ENCODE peak calls at places on chromosomes 3 and 15, in ten cellular contexts. One of them, this sample, is unnamed.

GRCh38 chr3:188071636-188072035 is 82.3 kb upstream of the LPP start:
- DNase-seq in GM19239: no peak
- DNase-seq in HFF-Myc: no peak
- DNase-seq in GM04503: no peak
- DNase-seq in GM12865: no peak
- DNase-seq in B cell: no peak
- DNase-seq in RWPE1: no peak
- DNase-seq in stimulated activated CD4-positive, alpha-beta T cell treated with anti-CD3 and anti-CD28 coated beads, TNF-alpha, amount 100 ng/mL, for 4 hours: no peak
- DNase-seq in COR-L47: no peak
- DNase-seq in naive thymus-derived CD4-positive, alpha-beta T cell: no peak
- DNase-seq in this sample: no peak

GRCh38 chr15:96115642-96116041 is 214.9 kb upstream of the NR2F2 start:
- DNase-seq in GM19239: no peak
- DNase-seq in naive thymus-derived CD4-positive, alpha-beta T cell: no peak
- DNase-seq in HFF-Myc: no peak
- DNase-seq in GM04503: peak; percentile 13
- DNase-seq in RWPE1: no peak
- DNase-seq in COR-L47: no peak
- DNase-seq in stimulated activated CD4-positive, alpha-beta T cell treated with anti-CD3 and anti-CD28 coated beads, TNF-alpha, amount 100 ng/mL, for 4 hours: no peak
- DNase-seq in GM12865: peak; percentile 51
- DNase-seq in B cell: no peak
- DNase-seq in this sample: no peak

GRCh38 chr15:48300038-48300437 is 31.2 kb upstream of the DUT start:
- DNase-seq in stimulated activated CD4-positive, alpha-beta T cell treated with anti-CD3 and anti-CD28 coated beads, TNF-alpha, amount 100 ng/mL, for 4 hours: no peak
- DNase-seq in HFF-Myc: no peak
- DNase-seq in GM12865: no peak
- DNase-seq in RWPE1: no peak
- DNase-seq in GM04503: no peak
- DNase-seq in COR-L47: no peak
- DNase-seq in GM19239: no peak
- DNase-seq in naive thymus-derived CD4-positive, alpha-beta T cell: no peak
- DNase-seq in B cell: no peak
- DNase-seq in this sample: no peak

GRCh38 chr3:126436826-126437717 is 38.6 kb downstream of the ZXDC start:
- DNase-seq in GM19239: no peak
- DNase-seq in stimulated activated CD4-positive, alpha-beta T cell treated with anti-CD3 and anti-CD28 coated beads, TNF-alpha, amount 100 ng/mL, for 4 hours: no peak
- DNase-seq in COR-L47: no peak
- DNase-seq in B cell: no peak
- DNase-seq in GM12865: no peak
- DNase-seq in HFF-Myc: no peak
- DNase-seq in GM04503: no peak
- DNase-seq in RWPE1: no peak
- DNase-seq in naive thymus-derived CD4-positive, alpha-beta T cell: no peak
- DNase-seq in this sample: no peak

GRCh38 chr3:168034152-168034928 is 61.4 kb downstream of the GOLIM4 start:
- DNase-seq in B cell: no peak
- DNase-seq in HFF-Myc: peak; percentile 20
- DNase-seq in GM19239: no peak
- DNase-seq in GM12865: no peak
- DNase-seq in naive thymus-derived CD4-positive, alpha-beta T cell: no peak
- DNase-seq in RWPE1: no peak
- DNase-seq in GM04503: peak; percentile 35
- DNase-seq in COR-L47: no peak
- DNase-seq in stimulated activated CD4-positive, alpha-beta T cell treated with anti-CD3 and anti-CD28 coated beads, TNF-alpha, amount 100 ng/mL, for 4 hours: no peak
- DNase-seq in this sample: no peak

GRCh38 chr15:59532770-59533379 is 78.7 kb upstream of the GCNT3 start:
- DNase-seq in RWPE1: peak; percentile 52
- DNase-seq in GM19239: no peak
- DNase-seq in GM12865: peak; percentile 82
- DNase-seq in COR-L47: peak; percentile 30
- DNase-seq in stimulated activated CD4-positive, alpha-beta T cell treated with anti-CD3 and anti-CD28 coated beads, TNF-alpha, amount 100 ng/mL, for 4 hours: no peak
- DNase-seq in GM04503: no peak
- DNase-seq in B cell: no peak
- DNase-seq in naive thymus-derived CD4-positive, alpha-beta T cell: no peak
- DNase-seq in HFF-Myc: no peak
- DNase-seq in this sample: no peak

GRCh38 chr15:73838795-73839565 is 34.4 kb upstream of the TBC1D21 start:
- DNase-seq in COR-L47: no peak
- DNase-seq in B cell: no peak
- DNase-seq in stimulated activated CD4-positive, alpha-beta T cell treated with anti-CD3 and anti-CD28 coated beads, TNF-alpha, amount 100 ng/mL, for 4 hours: no peak
- DNase-seq in GM12865: no peak
- DNase-seq in HFF-Myc: no peak
- DNase-seq in RWPE1: no peak
- DNase-seq in GM19239: no peak
- DNase-seq in GM04503: no peak
- DNase-seq in naive thymus-derived CD4-positive, alpha-beta T cell: no peak
- DNase-seq in this sample: no peak

GRCh38 chr3:179018808-179019207 is 52.8 kb downstream of the ZMAT3 start:
- DNase-seq in COR-L47: no peak
- DNase-seq in GM19239: no peak
- DNase-seq in HFF-Myc: no peak
- DNase-seq in B cell: peak; percentile 28
- DNase-seq in RWPE1: no peak
- DNase-seq in stimulated activated CD4-positive, alpha-beta T cell treated with anti-CD3 and anti-CD28 coated beads, TNF-alpha, amount 100 ng/mL, for 4 hours: no peak
- DNase-seq in GM04503: no peak
- DNase-seq in naive thymus-derived CD4-positive, alpha-beta T cell: no peak
- DNase-seq in GM12865: no peak
- DNase-seq in this sample: no peak

GRCh38 chr15:65426216-65426853 is 3.6 kb upstream of the IGDCC4 start:
- DNase-seq in RWPE1: no peak
- DNase-seq in GM19239: no peak
- DNase-seq in stimulated activated CD4-positive, alpha-beta T cell treated with anti-CD3 and anti-CD28 coated beads, TNF-alpha, amount 100 ng/mL, for 4 hours: no peak
- DNase-seq in GM04503: no peak
- DNase-seq in COR-L47: no peak
- DNase-seq in GM12865: no peak
- DNase-seq in HFF-Myc: no peak
- DNase-seq in B cell: no peak
- DNase-seq in naive thymus-derived CD4-positive, alpha-beta T cell: no peak
- DNase-seq in this sample: no peak

GRCh38 chr3:47380026-47380600 is 708 bp upstream of the PTPN23 start:
- DNase-seq in B cell: peak; percentile 85
- DNase-seq in RWPE1: no peak
- DNase-seq in GM19239: peak; percentile 50
- DNase-seq in stimulated activated CD4-positive, alpha-beta T cell treated with anti-CD3 and anti-CD28 coated beads, TNF-alpha, amount 100 ng/mL, for 4 hours: no peak
- DNase-seq in COR-L47: no peak
- DNase-seq in naive thymus-derived CD4-positive, alpha-beta T cell: no peak
- DNase-seq in GM04503: no peak
- DNase-seq in GM12865: peak; percentile 35
- DNase-seq in HFF-Myc: no peak
- DNase-seq in this sample: no peak

GRCh38 chr3:148318240-148318639 is 379.5 kb upstream of the AGTR1 start:
- DNase-seq in HFF-Myc: no peak
- DNase-seq in GM04503: no peak
- DNase-seq in COR-L47: no peak
- DNase-seq in RWPE1: no peak
- DNase-seq in GM19239: no peak
- DNase-seq in stimulated activated CD4-positive, alpha-beta T cell treated with anti-CD3 and anti-CD28 coated beads, TNF-alpha, amount 100 ng/mL, for 4 hours: no peak
- DNase-seq in B cell: no peak
- DNase-seq in naive thymus-derived CD4-positive, alpha-beta T cell: no peak
- DNase-seq in GM12865: no peak
- DNase-seq in this sample: no peak

GRCh38 chr15:85404922-85405293 is 24.5 kb downstream of the AKAP13 start:
- DNase-seq in RWPE1: no peak
- DNase-seq in naive thymus-derived CD4-positive, alpha-beta T cell: no peak
- DNase-seq in GM04503: no peak
- DNase-seq in GM19239: no peak
- DNase-seq in COR-L47: no peak
- DNase-seq in GM12865: no peak
- DNase-seq in B cell: no peak
- DNase-seq in stimulated activated CD4-positive, alpha-beta T cell treated with anti-CD3 and anti-CD28 coated beads, TNF-alpha, amount 100 ng/mL, for 4 hours: no peak
- DNase-seq in HFF-Myc: no peak
- DNase-seq in this sample: no peak

GRCh38 chr3:43540625-43541024 is 81.2 kb downstream of the ANO10 start:
- DNase-seq in GM19239: no peak
- DNase-seq in HFF-Myc: no peak
- DNase-seq in GM12865: no peak
- DNase-seq in B cell: no peak
- DNase-seq in RWPE1: no peak
- DNase-seq in COR-L47: no peak
- DNase-seq in naive thymus-derived CD4-positive, alpha-beta T cell: no peak
- DNase-seq in stimulated activated CD4-positive, alpha-beta T cell treated with anti-CD3 and anti-CD28 coated beads, TNF-alpha, amount 100 ng/mL, for 4 hours: no peak
- DNase-seq in GM04503: peak; percentile 31
- DNase-seq in this sample: no peak

GRCh38 chr3:73212683-73213082 is 151.2 kb downstream of the EBLN2 start:
- DNase-seq in stimulated activated CD4-positive, alpha-beta T cell treated with anti-CD3 and anti-CD28 coated beads, TNF-alpha, amount 100 ng/mL, for 4 hours: no peak
- DNase-seq in GM04503: no peak
- DNase-seq in naive thymus-derived CD4-positive, alpha-beta T cell: no peak
- DNase-seq in COR-L47: no peak
- DNase-seq in HFF-Myc: no peak
- DNase-seq in B cell: no peak
- DNase-seq in RWPE1: no peak
- DNase-seq in GM12865: no peak
- DNase-seq in GM19239: no peak
- DNase-seq in this sample: no peak

GRCh38 chr15:60392601-60392985 is 5.2 kb downstream of the ANXA2 start:
- DNase-seq in COR-L47: no peak
- DNase-seq in GM04503: peak; percentile 69
- DNase-seq in GM19239: no peak
- DNase-seq in naive thymus-derived CD4-positive, alpha-beta T cell: no peak
- DNase-seq in GM12865: peak; percentile 54
- DNase-seq in B cell: no peak
- DNase-seq in stimulated activated CD4-positive, alpha-beta T cell treated with anti-CD3 and anti-CD28 coated beads, TNF-alpha, amount 100 ng/mL, for 4 hours: no peak
- DNase-seq in HFF-Myc: no peak
- DNase-seq in RWPE1: peak; percentile 70
- DNase-seq in this sample: peak; percentile 73

GRCh38 chr3:102488316-102488715 is 53.5 kb downstream of the ZPLD1 start:
- DNase-seq in stimulated activated CD4-positive, alpha-beta T cell treated with anti-CD3 and anti-CD28 coated beads, TNF-alpha, amount 100 ng/mL, for 4 hours: no peak
- DNase-seq in B cell: no peak
- DNase-seq in HFF-Myc: no peak
- DNase-seq in RWPE1: no peak
- DNase-seq in GM19239: no peak
- DNase-seq in GM04503: no peak
- DNase-seq in GM12865: no peak
- DNase-seq in COR-L47: peak; percentile 69
- DNase-seq in naive thymus-derived CD4-positive, alpha-beta T cell: no peak
- DNase-seq in this sample: no peak

GRCh38 chr15:78003539-78004008 is 73.9 kb downstream of the TBC1D2B start:
- DNase-seq in RWPE1: no peak
- DNase-seq in HFF-Myc: no peak
- DNase-seq in GM19239: no peak
- DNase-seq in stimulated activated CD4-positive, alpha-beta T cell treated with anti-CD3 and anti-CD28 coated beads, TNF-alpha, amount 100 ng/mL, for 4 hours: no peak
- DNase-seq in B cell: no peak
- DNase-seq in GM12865: no peak
- DNase-seq in GM04503: no peak
- DNase-seq in naive thymus-derived CD4-positive, alpha-beta T cell: no peak
- DNase-seq in COR-L47: peak; percentile 80
- DNase-seq in this sample: no peak

GRCh38 chr15:98322551-98322950 is 325.8 kb upstream of the IGF1R start:
- DNase-seq in HFF-Myc: no peak
- DNase-seq in RWPE1: no peak
- DNase-seq in GM12865: no peak
- DNase-seq in COR-L47: no peak
- DNase-seq in naive thymus-derived CD4-positive, alpha-beta T cell: no peak
- DNase-seq in GM04503: no peak
- DNase-seq in GM19239: no peak
- DNase-seq in stimulated activated CD4-positive, alpha-beta T cell treated with anti-CD3 and anti-CD28 coated beads, TNF-alpha, amount 100 ng/mL, for 4 hours: no peak
- DNase-seq in B cell: no peak
- DNase-seq in this sample: no peak

GRCh38 chr15:67967871-67968423 is 86.2 kb upstream of the PIAS1 start:
- DNase-seq in RWPE1: peak; percentile 26
- DNase-seq in HFF-Myc: no peak
- DNase-seq in stimulated activated CD4-positive, alpha-beta T cell treated with anti-CD3 and anti-CD28 coated beads, TNF-alpha, amount 100 ng/mL, for 4 hours: no peak
- DNase-seq in naive thymus-derived CD4-positive, alpha-beta T cell: no peak
- DNase-seq in GM12865: peak; percentile 65
- DNase-seq in B cell: no peak
- DNase-seq in GM04503: no peak
- DNase-seq in COR-L47: peak; percentile 72
- DNase-seq in GM19239: no peak
- DNase-seq in this sample: no peak

GRCh38 chr3:28682126-28682525 is 333.5 kb upstream of the AZI2 start:
- DNase-seq in COR-L47: no peak
- DNase-seq in RWPE1: no peak
- DNase-seq in naive thymus-derived CD4-positive, alpha-beta T cell: no peak
- DNase-seq in B cell: no peak
- DNase-seq in GM12865: no peak
- DNase-seq in HFF-Myc: no peak
- DNase-seq in GM04503: no peak
- DNase-seq in GM19239: no peak
- DNase-seq in stimulated activated CD4-positive, alpha-beta T cell treated with anti-CD3 and anti-CD28 coated beads, TNF-alpha, amount 100 ng/mL, for 4 hours: no peak
- DNase-seq in this sample: no peak

GRCh38 chr3:37221407-37221806 is 47.0 kb upstream of the LRRFIP2 start:
- DNase-seq in stimulated activated CD4-positive, alpha-beta T cell treated with anti-CD3 and anti-CD28 coated beads, TNF-alpha, amount 100 ng/mL, for 4 hours: no peak
- DNase-seq in GM19239: no peak
- DNase-seq in GM12865: peak; percentile 7
- DNase-seq in COR-L47: no peak
- DNase-seq in HFF-Myc: no peak
- DNase-seq in naive thymus-derived CD4-positive, alpha-beta T cell: no peak
- DNase-seq in RWPE1: peak; percentile 89
- DNase-seq in B cell: no peak
- DNase-seq in GM04503: peak; percentile 34
- DNase-seq in this sample: no peak

GRCh38 chr15:47987908-47988532 is 132.8 kb upstream of the SLC24A5 start:
- DNase-seq in RWPE1: peak; percentile 57
- DNase-seq in naive thymus-derived CD4-positive, alpha-beta T cell: no peak
- DNase-seq in B cell: peak; percentile 14
- DNase-seq in stimulated activated CD4-positive, alpha-beta T cell treated with anti-CD3 and anti-CD28 coated beads, TNF-alpha, amount 100 ng/mL, for 4 hours: no peak
- DNase-seq in COR-L47: peak; percentile 62
- DNase-seq in GM19239: peak; percentile 26
- DNase-seq in HFF-Myc: peak; percentile 43
- DNase-seq in GM04503: peak; percentile 6
- DNase-seq in GM12865: peak; percentile 75
- DNase-seq in this sample: no peak

GRCh38 chr3:16357698-16358097 is 92.7 kb downstream of the OXNAD1 start:
- DNase-seq in COR-L47: no peak
- DNase-seq in GM12865: no peak
- DNase-seq in stimulated activated CD4-positive, alpha-beta T cell treated with anti-CD3 and anti-CD28 coated beads, TNF-alpha, amount 100 ng/mL, for 4 hours: no peak
- DNase-seq in RWPE1: no peak
- DNase-seq in B cell: no peak
- DNase-seq in GM04503: no peak
- DNase-seq in naive thymus-derived CD4-positive, alpha-beta T cell: no peak
- DNase-seq in GM19239: no peak
- DNase-seq in HFF-Myc: no peak
- DNase-seq in this sample: no peak

GRCh38 chr15:71055461-71055860 is 59.8 kb upstream of the THSD4 start:
- DNase-seq in COR-L47: no peak
- DNase-seq in B cell: no peak
- DNase-seq in naive thymus-derived CD4-positive, alpha-beta T cell: no peak
- DNase-seq in GM12865: no peak
- DNase-seq in RWPE1: no peak
- DNase-seq in stimulated activated CD4-positive, alpha-beta T cell treated with anti-CD3 and anti-CD28 coated beads, TNF-alpha, amount 100 ng/mL, for 4 hours: no peak
- DNase-seq in HFF-Myc: no peak
- DNase-seq in GM19239: no peak
- DNase-seq in GM04503: no peak
- DNase-seq in this sample: no peak

GRCh38 chr3:70853161-70853560 is 540.7 kb upstream of the MDFIC2 start:
- DNase-seq in HFF-Myc: no peak
- DNase-seq in COR-L47: no peak
- DNase-seq in GM04503: no peak
- DNase-seq in GM19239: no peak
- DNase-seq in RWPE1: no peak
- DNase-seq in naive thymus-derived CD4-positive, alpha-beta T cell: no peak
- DNase-seq in GM12865: no peak
- DNase-seq in B cell: no peak
- DNase-seq in stimulated activated CD4-positive, alpha-beta T cell treated with anti-CD3 and anti-CD28 coated beads, TNF-alpha, amount 100 ng/mL, for 4 hours: no peak
- DNase-seq in this sample: no peak

GRCh38 chr15:42138968-42139386 is 17.5 kb downstream of the PLA2G4F start:
- DNase-seq in HFF-Myc: no peak
- DNase-seq in COR-L47: no peak
- DNase-seq in GM04503: no peak
- DNase-seq in B cell: no peak
- DNase-seq in stimulated activated CD4-positive, alpha-beta T cell treated with anti-CD3 and anti-CD28 coated beads, TNF-alpha, amount 100 ng/mL, for 4 hours: no peak
- DNase-seq in naive thymus-derived CD4-positive, alpha-beta T cell: no peak
- DNase-seq in RWPE1: no peak
- DNase-seq in GM19239: no peak
- DNase-seq in GM12865: no peak
- DNase-seq in this sample: no peak

GRCh38 chr3:111012388-111013248 is 59.0 kb upstream of the NECTIN3 start:
- DNase-seq in COR-L47: no peak
- DNase-seq in stimulated activated CD4-positive, alpha-beta T cell treated with anti-CD3 and anti-CD28 coated beads, TNF-alpha, amount 100 ng/mL, for 4 hours: no peak
- DNase-seq in GM12865: no peak
- DNase-seq in B cell: no peak
- DNase-seq in GM04503: no peak
- DNase-seq in naive thymus-derived CD4-positive, alpha-beta T cell: no peak
- DNase-seq in HFF-Myc: no peak
- DNase-seq in GM19239: no peak
- DNase-seq in RWPE1: no peak
- DNase-seq in this sample: no peak